ENCODE peak calls at places on chromosomes 11 and 22, in ten cellular contexts. H is transverse colon, W is endothelial cell of umbilical vein, Q is H1, F is sigmoid colon, I is ovary, N is lower leg skin, Y is NB4, C is heart left ventricle, S is stomach. Z is an unnamed sample.

GRCh38 chr22:23047265-23047664 is 23.1 kb upstream of the GNAZ start:
- DNase-seq in F (no peak), W (no peak), H (no peak), S (peak; percentile 80), N (no peak), Q (no peak), Y (no peak), I (no peak), C (peak; percentile 43), Z (no peak)

GRCh38 chr11:64090811-64091516 is 55.2 kb downstream of the FLRT1 start:
- DNase-seq in F (no peak), S (no peak), I (no peak), W (no peak), Q (no peak), C (no peak), N (no peak), Y (peak; percentile 92), H (no peak), Z (no peak)

GRCh38 chr11:69804769-69805508 is 14.3 kb downstream of the FGF3 start:
- DNase-seq in Q (no peak), I (no peak), S (no peak), F (no peak), H (no peak), C (peak; percentile 25), N (no peak), Y (no peak), W (no peak), Z (no peak)

GRCh38 chr11:44530413-44531115 is 34.9 kb upstream of the CD82 start:
- DNase-seq in N (no peak), Y (no peak), W (no peak), Q (no peak), C (no peak), H (no peak), F (no peak), I (no peak), S (no peak), Z (peak; percentile 96)

GRCh38 chr22:28231423-28231822 is 312.4 kb upstream of the PITPNB start:
- DNase-seq in W (no peak), S (no peak), N (no peak), Y (no peak), C (no peak), I (no peak), Q (no peak), H (no peak), F (no peak), Z (no peak)

GRCh38 chr11:67289226-67289650 is at the start of gene ANKRD13D:
- DNase-seq in S (peak; percentile 49), F (peak; percentile 73), Q (no peak), I (no peak), N (no peak), H (no peak), Y (no peak), C (no peak), W (no peak), Z (no peak)

GRCh38 chr11:24714601-24715000 is 217.7 kb downstream of the LUZP2 start:
- DNase-seq in W (no peak), H (no peak), F (no peak), I (no peak), S (no peak), C (no peak), Y (no peak), N (no peak), Q (no peak), Z (no peak)

GRCh38 chr11:76830639-76831312 is 29.9 kb upstream of the ACER3 start:
- DNase-seq in Q (no peak), H (no peak), S (no peak), C (no peak), Y (no peak), N (no peak), I (no peak), W (peak; percentile 24), F (no peak), Z (no peak)

GRCh38 chr11:102599642-102600261 is 25.4 kb downstream of the MMP20 start:
- DNase-seq in Q (no peak), N (no peak), H (no peak), C (no peak), Y (peak; percentile 73), W (peak; percentile 94), S (no peak), F (no peak), I (no peak), Z (peak; percentile 54)

GRCh38 chr11:63840356-63841060 is 1.6 kb downstream of the MARK2 start:
- DNase-seq in Y (no peak), F (no peak), W (peak; percentile 24), S (no peak), N (no peak), C (no peak), Q (no peak), H (no peak), I (no peak), Z (peak; percentile 50)

GRCh38 chr22:21445437-21446127 is 21.6 kb upstream of the TMEM191C start:
- DNase-seq in F (peak; percentile 58), N (no peak), W (no peak), Y (no peak), Q (no peak), H (no peak), C (no peak), I (peak; percentile 16), S (peak; percentile 18), Z (no peak)

GRCh38 chr11:71548716-71549151 is 514 bp downstream of the KRTAP5-9 start:
- DNase-seq in N (no peak), W (no peak), C (no peak), H (no peak), Y (peak; percentile 64), Q (no peak), F (no peak), S (no peak), I (no peak), Z (no peak)

GRCh38 chr22:29480512-29481264 is 670 bp downstream of the NEFH start:
- DNase-seq in I (peak; percentile 78), C (no peak), S (no peak), N (no peak), Y (no peak), F (no peak), W (peak; percentile 41), Q (peak; percentile 81), H (no peak), Z (peak; percentile 69)

GRCh38 chr11:92227954-92228935 is 3.6 kb downstream of the FAT3 start:
- DNase-seq in F (no peak), I (no peak), Y (no peak), H (no peak), C (no peak), Q (no peak), S (no peak), N (no peak), W (no peak), Z (no peak)

DNA sequence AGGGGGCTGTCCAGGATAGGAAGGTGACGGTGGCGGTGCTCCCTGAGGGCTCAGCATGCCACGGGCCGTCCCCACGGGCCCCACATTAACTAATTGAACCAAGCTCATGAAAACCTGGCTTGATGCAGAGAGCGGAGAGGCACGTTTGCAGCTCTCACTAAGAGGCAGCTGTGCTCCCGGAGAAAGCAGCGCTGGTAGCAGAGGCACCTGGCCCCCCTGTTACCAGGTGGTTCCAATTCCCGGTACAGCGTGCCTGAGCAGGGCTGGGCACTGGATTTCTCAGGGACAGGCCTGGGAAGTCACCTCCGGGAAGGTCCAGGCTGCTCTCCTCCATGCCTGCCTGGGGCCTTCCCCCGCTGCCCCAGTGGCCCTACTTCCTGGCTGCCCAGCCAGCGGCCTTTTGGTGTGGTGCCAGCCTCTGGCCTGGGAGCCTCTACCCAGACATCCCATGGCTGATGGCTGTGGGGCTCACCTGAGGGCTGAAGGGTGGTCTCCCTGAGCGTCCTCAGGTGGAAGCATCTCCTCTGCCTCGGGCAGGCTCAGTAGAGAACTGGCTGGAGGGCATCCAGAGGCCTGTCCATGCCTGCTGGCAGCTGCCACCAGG is 1.2 kb downstream of the KCNQ1 start:
- DNase-seq in Q (no peak), W (no peak), Y (no peak), S (peak; percentile 87), H (peak; percentile 58), C (no peak), F (no peak), N (no peak), I (no peak), Z (no peak)
- TF ChIP-seq POLR2A in Q (no peak), W (no peak), Y (no peak), S (no peak), H (no peak), C (no peak), F (no peak), N (no peak), I (no peak), Z (no peak)

DNA sequence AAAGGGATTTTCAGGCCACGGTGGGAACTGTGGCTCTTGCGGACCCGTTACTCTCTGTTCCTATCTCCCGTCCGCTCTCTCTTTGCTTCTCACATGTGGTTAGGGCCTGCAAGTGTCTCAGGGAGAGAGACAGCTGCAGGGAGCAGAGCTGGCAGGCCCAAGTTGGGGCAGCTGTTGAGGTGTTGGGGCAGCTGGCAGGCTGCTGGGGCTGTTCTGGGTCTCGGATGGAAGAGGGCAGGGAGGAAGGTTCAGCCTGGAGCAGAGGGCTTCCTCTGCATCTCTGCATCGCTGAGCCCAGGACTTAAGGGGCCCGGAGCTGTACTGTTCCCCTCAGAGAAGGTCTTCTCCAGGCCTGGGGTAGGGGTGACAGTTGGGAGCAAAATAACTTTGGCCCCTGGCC is 2.6 kb upstream of the CNIH2 start:
- DNase-seq in N (no peak), W (no peak), Q (no peak), C (no peak), S (no peak), F (no peak), Y (no peak), I (no peak), H (no peak), Z (no peak)
- TF ChIP-seq POLR2A in N (no peak), W (no peak), Q (no peak), C (no peak), S (no peak), F (no peak), Y (no peak), I (no peak), H (no peak), Z (no peak)

DNA sequence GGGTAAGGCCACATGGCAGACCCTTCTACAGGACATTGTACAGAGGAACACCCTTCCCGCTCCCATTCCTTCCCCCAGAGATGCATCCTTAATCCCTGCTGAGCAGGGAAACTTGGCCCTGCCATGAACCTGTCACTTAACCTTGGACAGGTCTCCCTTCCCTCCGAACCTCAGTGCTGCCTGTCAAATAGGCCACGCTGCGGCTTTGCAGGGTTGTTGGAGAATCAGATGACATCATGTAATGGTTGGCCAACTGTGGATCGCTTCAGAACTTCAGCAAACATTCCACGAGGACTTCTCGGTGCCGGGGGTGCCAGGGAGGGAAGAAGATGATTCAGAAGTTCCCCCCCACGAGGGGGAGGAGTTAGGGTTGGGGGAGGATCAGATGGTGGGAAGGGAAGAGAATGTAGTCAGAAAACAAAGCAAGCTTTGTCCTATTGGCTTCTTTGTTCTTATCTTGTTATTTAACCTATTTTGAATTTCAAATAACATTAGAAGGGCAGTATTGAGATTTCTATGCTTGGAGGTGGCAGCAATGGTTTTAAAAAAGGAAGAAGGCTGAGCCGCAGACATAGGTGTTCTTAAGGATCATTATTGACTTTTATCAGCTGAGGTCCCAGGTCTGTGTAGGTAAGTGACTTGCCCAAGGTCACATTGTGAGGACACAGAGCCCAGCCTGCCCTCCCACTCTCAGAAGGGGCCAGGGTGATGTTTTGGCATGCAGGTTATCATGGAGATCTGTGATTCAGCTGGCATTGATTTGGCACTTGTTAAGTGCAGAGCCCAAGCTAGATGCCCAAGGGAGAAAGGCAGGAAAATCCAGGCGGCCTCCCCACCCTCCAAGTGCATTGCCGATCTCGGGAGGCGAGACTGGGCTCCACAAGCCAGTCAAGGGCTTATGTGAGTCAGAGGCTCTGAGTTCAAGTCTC is 3.1 kb downstream of the CDC42EP1 start:
- DNase-seq in H (peak; percentile 77), S (peak; percentile 82), N (peak; percentile 95), Q (no peak), C (peak; percentile 67), I (peak; percentile 80), Y (no peak), W (peak; percentile 93), F (peak; percentile 94), Z (no peak)
- TF ChIP-seq POLR2A in H (no peak), S (no peak), N (no peak), Q (no peak), C (no peak), I (no peak), Y (no peak), W (peak; percentile 28), F (no peak), Z (no peak)

GRCh38 chr11:125592305-125593112 is at the start of gene STT3A:
- DNase-seq in N (peak; percentile 100), Y (peak; percentile 100), I (peak; percentile 99), Q (peak; percentile 97), F (peak; percentile 100), H (peak; percentile 99), C (peak; percentile 100), W (peak; percentile 100), S (peak; percentile 99), Z (peak; percentile 100)
- TF ChIP-seq POLR2A in N (no peak), Y (peak; percentile 85), I (peak; percentile 90), Q (no peak), F (peak; percentile 89), H (peak; percentile 92), C (peak; percentile 92), W (peak; percentile 92), S (no peak), Z (peak; percentile 94)

Z was measured in erythroblast.